ENCODE peak calls at places on chromosomes 4 and X, in eight cellular contexts. L, N, G, X, I, Y, A and J are unnamed samples.

GRCh38 chr4:183765121-183765990 is 106.3 kb downstream of the TRAPPC11 start:
- DNase-seq in L (no peak), N (no peak), X (no peak), A (no peak), G (no peak), Y (no peak), I (no peak), J (no peak)

GRCh38 chrX:17438221-17438620 is 63.2 kb downstream of the NHS start:
- DNase-seq in I (no peak), A (no peak), Y (no peak), X (no peak), N (no peak), L (no peak), G (no peak), J (no peak)

GRCh38 chr4:87961993-87962791 is 13.3 kb upstream of the SPP1 start:
- DNase-seq in L (no peak), I (peak; percentile 36), G (peak; percentile 31), X (no peak), A (no peak), Y (no peak), N (no peak), J (no peak)

GRCh38 chr4:22389240-22389871 is 126.5 kb downstream of the ADGRA3 start:
- DNase-seq in A (peak; percentile 58), N (peak; percentile 7), I (peak; percentile 90), L (peak; percentile 50), Y (peak; percentile 74), G (peak; percentile 82), X (no peak), J (no peak)

GRCh38 chr4:54882616-54883015 is 224.9 kb downstream of the KIT start:
- DNase-seq in L (no peak), I (peak; percentile 29), X (no peak), Y (no peak), G (no peak), N (no peak), A (no peak), J (no peak)

GRCh38 chr4:159455675-159456235 is 352.9 kb downstream of the RAPGEF2 start:
- DNase-seq in I (peak; percentile 58), L (peak; percentile 18), A (no peak), Y (peak; percentile 53), X (no peak), N (peak; percentile 49), G (peak; percentile 68), J (no peak)

GRCh38 chrX:68843992-68844391 is 15.2 kb downstream of the EFNB1 start:
- DNase-seq in Y (no peak), L (no peak), X (no peak), I (no peak), G (no peak), A (no peak), N (no peak), J (no peak)

GRCh38 chrX:145751943-145752342 is 65.7 kb upstream of the SLITRK2 start:
- DNase-seq in X (no peak), Y (no peak), A (no peak), G (no peak), L (no peak), N (no peak), I (peak; percentile 0), J (no peak)

GRCh38 chr4:24611575-24611974 is 27.2 kb upstream of the DHX15 start:
- DNase-seq in I (no peak), L (no peak), G (no peak), N (no peak), A (no peak), X (no peak), Y (no peak), J (no peak)
- H3K4me3 ChIP-seq in I (no peak overlapping the region), L (no peak overlapping the region), G (no peak overlapping the region), N (no peak overlapping the region), A (no peak overlapping the region), X (no peak overlapping the region), Y (no peak overlapping the region), J (no peak overlapping the region)

GRCh38 chrX:8579602-8580001 is 115.0 kb downstream of the VCX3B start:
- DNase-seq in N (no peak), A (no peak), X (no peak), G (no peak), I (no peak), L (no peak), Y (no peak), J (no peak)
- H3K4me3 ChIP-seq in N (no peak overlapping the region), A (no peak overlapping the region), X (no peak overlapping the region), G (no peak overlapping the region), I (no peak overlapping the region), L (no peak overlapping the region), Y (no peak overlapping the region), J (no peak overlapping the region)

DNA sequence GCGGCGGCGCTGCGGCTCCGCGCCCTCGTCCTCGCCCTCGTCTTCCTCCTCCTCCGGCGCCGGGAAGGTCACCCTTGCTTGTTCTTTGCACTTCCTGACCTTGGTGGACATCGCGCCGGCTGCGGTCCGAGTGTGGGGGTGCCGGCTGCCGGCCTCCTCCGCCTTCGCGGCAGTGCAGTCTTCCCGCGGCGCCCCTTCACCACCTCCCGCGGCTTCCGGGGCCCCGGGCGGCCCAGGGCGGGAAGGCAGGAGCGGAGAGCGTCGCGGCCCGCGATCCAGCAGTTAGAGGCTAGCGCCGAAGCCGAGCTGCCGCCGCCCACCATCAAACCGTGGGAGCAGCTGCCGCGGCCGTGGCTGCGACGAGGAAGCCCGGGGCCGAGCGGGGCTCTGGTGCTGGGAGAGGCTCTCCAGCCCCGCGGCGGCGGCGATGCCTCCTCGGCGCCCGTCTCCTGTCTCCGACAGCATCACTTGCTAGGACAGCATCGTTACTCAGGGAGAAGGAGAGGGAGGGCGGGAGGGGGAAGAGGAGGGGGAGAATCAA is at the start of gene TRPC3:
- DNase-seq in L (peak; percentile 18), X (no peak), N (no peak), G (no peak), I (no peak), Y (peak; percentile 38), A (no peak), J (no peak)
- H3K4me3 ChIP-seq in L (peak within 1 kb of the TSS; percentile 57), X (peak within 1 kb of the TSS; percentile 22), N (peak within 1 kb of the TSS; percentile 59), G (no peak within 1 kb of the TSS), I (peak within 1 kb of the TSS; percentile 45), Y (peak within 1 kb of the TSS; percentile 54), A (peak within 1 kb of the TSS; percentile 56), J (peak within 1 kb of the TSS; percentile 59)

GRCh38 chr4:143700420-143701352 is at the start of gene FREM3:
- DNase-seq in G (no peak), A (no peak), X (no peak), N (no peak), L (peak; percentile 52), I (peak; percentile 3), Y (no peak), J (no peak)

GRCh38 chr4:143699331-143700059 is 980 bp downstream of the FREM3 start:
- DNase-seq in X (no peak), Y (no peak), G (no peak), N (no peak), I (no peak), L (peak; percentile 1), A (no peak), J (no peak)

GRCh38 chr4:143700060-143700419 is 435 bp downstream of the FREM3 start:
- DNase-seq in L (peak; percentile 17), N (no peak), A (no peak), I (peak; percentile 18), X (no peak), Y (no peak), G (no peak), J (no peak)

GRCh38 chr4:143701365-143701764 is 890 bp upstream of the FREM3 start:
- DNase-seq in L (peak; percentile 84), I (no peak), N (no peak), A (no peak), G (no peak), Y (no peak), X (no peak), J (no peak)
- H3K4me3 ChIP-seq in L (peak overlapping the region; percentile 60), I (no peak overlapping the region), N (peak overlapping the region; percentile 18), A (no peak overlapping the region), G (no peak overlapping the region), Y (no peak overlapping the region), X (no peak overlapping the region), J (peak overlapping the region; percentile 49)

GRCh38 chrX:53422091-53422914 is at the start of the genes RIBC1 and SMC1A:
- DNase-seq in I (peak; percentile 97), A (peak; percentile 79), G (peak; percentile 97), Y (peak; percentile 96), X (peak; percentile 99), N (peak; percentile 97), L (peak; percentile 99), J (peak; percentile 96)

GRCh38 chrX:53421125-53421524 is 1.3 kb downstream of the SMC1A start:
- DNase-seq in N (no peak), G (no peak), I (no peak), A (no peak), Y (no peak), X (no peak), L (no peak), J (no peak)

GRCh38 chrX:53421772-53422090 is 723 bp downstream of the SMC1A start:
- DNase-seq in A (no peak), I (no peak), N (peak; percentile 10), G (no peak), Y (peak; percentile 49), L (no peak), X (no peak), J (no peak)

DNA sequence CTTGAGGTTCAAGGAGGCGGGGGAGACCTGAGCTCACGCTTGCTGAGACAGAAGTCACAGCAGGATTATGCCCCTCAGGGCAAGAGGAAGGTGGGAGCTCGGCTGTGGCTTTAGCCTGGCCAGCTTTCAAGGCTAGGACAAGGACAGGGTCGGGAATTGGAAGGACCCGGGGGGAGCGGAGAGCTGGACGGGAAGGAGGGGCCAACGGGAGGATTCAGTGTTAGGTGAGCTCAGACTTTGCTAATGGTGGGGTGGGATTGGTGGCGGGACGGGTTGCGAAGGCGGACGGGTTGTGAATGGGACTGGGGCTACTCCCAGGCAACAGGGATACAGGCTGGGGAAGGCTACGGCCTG is 219 bp downstream of the RIBC1 start:
- DNase-seq in A (no peak), X (no peak), Y (no peak), G (no peak), L (no peak), I (no peak), N (no peak), J (no peak)
- H3K4me3 ChIP-seq in A (peak overlapping the region; percentile 67), X (peak overlapping the region; percentile 23), Y (peak overlapping the region; percentile 36), G (peak overlapping the region; percentile 73), L (peak overlapping the region; percentile 62), I (peak overlapping the region; percentile 74), N (peak overlapping the region; percentile 65), J (peak overlapping the region; percentile 70)

DNA sequence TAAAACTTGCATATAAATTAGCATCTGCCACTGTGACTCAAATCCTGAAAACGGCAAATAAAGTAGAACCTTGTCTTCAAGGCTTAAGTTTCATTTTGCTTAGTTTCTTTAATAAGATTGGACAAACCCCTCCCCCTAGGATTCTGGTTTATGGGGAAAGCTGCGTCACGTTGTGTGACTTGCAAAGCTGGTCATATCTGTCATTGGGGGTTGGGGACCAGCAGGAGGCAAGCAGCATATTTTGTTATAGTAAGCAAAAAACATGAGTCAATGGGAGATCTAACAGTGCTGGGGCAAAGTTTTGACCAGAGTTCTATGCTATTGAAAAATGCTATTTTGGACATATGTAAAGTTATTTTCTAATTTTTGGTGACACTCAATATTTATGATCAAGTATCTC is 407.3 kb downstream of the PCDH18 start:
- DNase-seq in X (no peak), I (peak; percentile 38), L (no peak), N (no peak), Y (no peak), A (peak; percentile 17), G (no peak), J (no peak)
- H3K4me3 ChIP-seq in X (no peak overlapping the region), I (peak overlapping the region; percentile 46), L (no peak overlapping the region), N (peak overlapping the region; percentile 46), Y (no peak overlapping the region), A (peak overlapping the region; percentile 49), G (no peak overlapping the region), J (peak overlapping the region; percentile 40)